ENCODE peak calls at places on chromosomes 13 and 19, in six cellular contexts. One of them, this sample, is unnamed.

GRCh38 chr19:50458396-50459066 is 17.8 kb upstream of the EMC10 start:
- DNase-seq in pancreas: no peak
- DNase-seq in astrocyte of the spinal cord: no peak
- DNase-seq in K562: no peak
- DNase-seq in cardiac fibroblast: peak
- DNase-seq in lower leg skin: no peak
- DNase-seq in this sample: no peak

GRCh38 chr13:45199716-45200115 is 1.1 kb downstream of the KCTD4 start:
- DNase-seq in K562: no peak
- DNase-seq in lower leg skin: no peak
- DNase-seq in cardiac fibroblast: no peak
- DNase-seq in astrocyte of the spinal cord: no peak
- DNase-seq in pancreas: no peak
- DNase-seq in this sample: no peak

GRCh38 chr19:11887247-11887617 is 350 bp upstream of the ZNF69 start:
- DNase-seq in lower leg skin: no peak
- DNase-seq in pancreas: no peak
- DNase-seq in K562: no peak
- DNase-seq in cardiac fibroblast: no peak
- DNase-seq in astrocyte of the spinal cord: no peak
- DNase-seq in this sample: no peak

GRCh38 chr19:37874784-37875183 is 31.6 kb downstream of the WDR87 start:
- DNase-seq in astrocyte of the spinal cord: no peak
- DNase-seq in lower leg skin: no peak
- DNase-seq in K562: no peak
- DNase-seq in pancreas: no peak
- DNase-seq in cardiac fibroblast: no peak
- DNase-seq in this sample: no peak

GRCh38 chr13:74288361-74288911 is 154.2 kb upstream of the KLF12 start:
- DNase-seq in cardiac fibroblast: peak
- DNase-seq in K562: no peak
- DNase-seq in pancreas: no peak
- DNase-seq in astrocyte of the spinal cord: peak
- DNase-seq in lower leg skin: peak
- DNase-seq in this sample: no peak

GRCh38 chr13:113537205-113537604 is 46.7 kb upstream of the DCUN1D2 start:
- DNase-seq in lower leg skin: peak
- DNase-seq in pancreas: no peak
- DNase-seq in astrocyte of the spinal cord: no peak
- DNase-seq in cardiac fibroblast: no peak
- DNase-seq in K562: no peak
- DNase-seq in this sample: no peak

GRCh38 chr19:28727133-28727834 is 485.7 kb downstream of the UQCRFS1 start:
- DNase-seq in pancreas: peak
- DNase-seq in cardiac fibroblast: peak
- DNase-seq in astrocyte of the spinal cord: no peak
- DNase-seq in K562: peak
- DNase-seq in lower leg skin: no peak
- DNase-seq in this sample: no peak

GRCh38 chr13:74005320-74006154 is 128.7 kb downstream of the KLF12 start:
- DNase-seq in K562: no peak
- DNase-seq in astrocyte of the spinal cord: no peak
- DNase-seq in cardiac fibroblast: no peak
- DNase-seq in pancreas: no peak
- DNase-seq in lower leg skin: no peak
- DNase-seq in this sample: no peak

GRCh38 chr19:57099199-57099661 is 20.6 kb upstream of the USP29 start:
- DNase-seq in cardiac fibroblast: peak
- DNase-seq in K562: peak
- DNase-seq in pancreas: peak
- DNase-seq in astrocyte of the spinal cord: no peak
- DNase-seq in lower leg skin: peak
- DNase-seq in this sample: peak

GRCh38 chr19:18860302-18860700 is 28.5 kb downstream of the UPF1 start:
- DNase-seq in lower leg skin: no peak
- DNase-seq in K562: no peak
- DNase-seq in astrocyte of the spinal cord: no peak
- DNase-seq in pancreas: no peak
- DNase-seq in cardiac fibroblast: no peak
- DNase-seq in this sample: no peak

GRCh38 chr19:19696386-19696785 is 27.7 kb downstream of the ZNF101 start:
- DNase-seq in pancreas: no peak
- DNase-seq in K562: no peak
- DNase-seq in lower leg skin: no peak
- DNase-seq in cardiac fibroblast: no peak
- DNase-seq in astrocyte of the spinal cord: no peak
- DNase-seq in this sample: no peak

GRCh38 chr19:11265785-11266236 is 3.5 kb upstream of the DOCK6 start:
- DNase-seq in astrocyte of the spinal cord: peak
- DNase-seq in lower leg skin: no peak
- DNase-seq in K562: peak
- DNase-seq in pancreas: peak
- DNase-seq in cardiac fibroblast: no peak
- DNase-seq in this sample: no peak

GRCh38 chr13:75792526-75793187 is 156.5 kb downstream of the LMO7 start:
- DNase-seq in pancreas: no peak
- DNase-seq in astrocyte of the spinal cord: no peak
- DNase-seq in lower leg skin: no peak
- DNase-seq in K562: no peak
- DNase-seq in cardiac fibroblast: peak
- DNase-seq in this sample: no peak

GRCh38 chr13:75789451-75790197 is 153.5 kb downstream of the LMO7 start:
- DNase-seq in K562: no peak
- DNase-seq in pancreas: no peak
- DNase-seq in astrocyte of the spinal cord: no peak
- DNase-seq in cardiac fibroblast: peak
- DNase-seq in lower leg skin: no peak
- DNase-seq in this sample: no peak

GRCh38 chr13:75787249-75787940 is 151.3 kb downstream of the LMO7 start:
- DNase-seq in astrocyte of the spinal cord: peak
- DNase-seq in pancreas: no peak
- DNase-seq in cardiac fibroblast: peak
- DNase-seq in K562: no peak
- DNase-seq in lower leg skin: no peak
- DNase-seq in this sample: no peak

GRCh38 chr13:75788494-75788991 is 152.4 kb downstream of the LMO7 start:
- DNase-seq in lower leg skin: no peak
- DNase-seq in pancreas: no peak
- DNase-seq in K562: no peak
- DNase-seq in cardiac fibroblast: peak
- DNase-seq in astrocyte of the spinal cord: peak
- DNase-seq in this sample: no peak

GRCh38 chr13:75790198-75790970 is 154.3 kb downstream of the LMO7 start:
- DNase-seq in lower leg skin: no peak
- DNase-seq in pancreas: no peak
- DNase-seq in astrocyte of the spinal cord: no peak
- DNase-seq in K562: no peak
- DNase-seq in cardiac fibroblast: no peak
- DNase-seq in this sample: no peak
- H3K4me3 ChIP-seq in lower leg skin: no peak
- H3K4me3 ChIP-seq in pancreas: no peak
- H3K4me3 ChIP-seq in astrocyte of the spinal cord: no peak
- H3K4me3 ChIP-seq in K562: no peak
- H3K4me3 ChIP-seq in cardiac fibroblast: no peak
- H3K4me3 ChIP-seq in this sample: no peak

GRCh38 chr13:36130168-36130541 is 1.0 kb downstream of the DCLK1 start:
- DNase-seq in K562: no peak
- DNase-seq in lower leg skin: no peak
- DNase-seq in astrocyte of the spinal cord: no peak
- DNase-seq in cardiac fibroblast: no peak
- DNase-seq in pancreas: no peak
- DNase-seq in this sample: peak

GRCh38 chr13:36131215-36131930 is at the start of gene DCLK1:
- DNase-seq in pancreas: no peak
- DNase-seq in lower leg skin: peak
- DNase-seq in cardiac fibroblast: peak
- DNase-seq in astrocyte of the spinal cord: peak
- DNase-seq in K562: no peak
- DNase-seq in this sample: peak

GRCh38 chr13:36129539-36129938 is 1.6 kb downstream of the DCLK1 start:
- DNase-seq in lower leg skin: no peak
- DNase-seq in astrocyte of the spinal cord: no peak
- DNase-seq in pancreas: no peak
- DNase-seq in cardiac fibroblast: no peak
- DNase-seq in K562: no peak
- DNase-seq in this sample: no peak

GRCh38 chr13:36131931-36132297 is 732 bp upstream of the DCLK1 start:
- DNase-seq in lower leg skin: no peak
- DNase-seq in K562: no peak
- DNase-seq in cardiac fibroblast: peak
- DNase-seq in pancreas: peak
- DNase-seq in astrocyte of the spinal cord: peak
- DNase-seq in this sample: no peak

DNA sequence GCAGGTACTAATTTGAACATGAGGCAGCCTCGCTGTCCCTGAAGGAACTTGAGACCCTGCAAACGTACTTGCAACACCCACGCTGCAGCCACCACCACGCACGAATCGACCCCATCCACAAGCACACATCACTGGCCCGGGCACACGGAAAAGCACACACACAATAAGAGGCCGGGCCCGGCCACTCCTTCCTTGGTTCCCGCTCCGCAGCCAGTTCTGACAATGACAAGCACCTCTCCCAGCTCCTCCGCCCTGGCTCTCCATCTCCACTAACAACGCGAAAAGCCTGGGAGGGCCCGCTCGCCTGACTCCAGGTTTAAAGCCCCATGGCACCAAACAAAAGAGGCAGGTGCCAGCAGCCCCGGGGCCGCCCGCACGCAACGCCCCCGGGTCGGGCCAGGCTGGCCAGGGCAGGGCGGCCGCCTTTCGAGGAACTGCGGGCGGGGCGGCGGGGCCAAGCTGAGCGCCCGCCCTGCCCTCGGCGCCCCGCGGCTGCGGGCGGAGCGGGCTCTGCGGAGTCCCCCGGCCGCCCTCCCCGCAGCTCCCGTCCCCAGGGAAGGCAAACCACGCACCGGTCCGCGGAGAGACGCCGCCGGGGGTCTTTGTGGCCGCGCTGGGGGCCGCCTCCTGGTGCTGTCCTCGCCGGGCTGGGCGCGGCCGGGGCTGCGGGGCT is 504 bp downstream of the DCLK1 start:
- DNase-seq in K562: no peak
- DNase-seq in astrocyte of the spinal cord: peak
- DNase-seq in lower leg skin: no peak
- DNase-seq in pancreas: no peak
- DNase-seq in cardiac fibroblast: peak
- DNase-seq in this sample: peak
- H3K4me3 ChIP-seq in K562: no peak
- H3K4me3 ChIP-seq in astrocyte of the spinal cord: peak
- H3K4me3 ChIP-seq in lower leg skin: peak
- H3K4me3 ChIP-seq in pancreas: peak
- H3K4me3 ChIP-seq in cardiac fibroblast: peak
- H3K4me3 ChIP-seq in this sample: peak

GRCh38 chr19:52988506-52988905 is 25.2 kb upstream of the ERVV-1 start:
- DNase-seq in pancreas: no peak
- DNase-seq in lower leg skin: no peak
- DNase-seq in K562: no peak
- DNase-seq in cardiac fibroblast: no peak
- DNase-seq in astrocyte of the spinal cord: no peak
- DNase-seq in this sample: no peak

GRCh38 chr19:52993342-52994178 is 20.2 kb upstream of the ERVV-1 start:
- DNase-seq in K562: peak
- DNase-seq in lower leg skin: peak
- DNase-seq in astrocyte of the spinal cord: peak
- DNase-seq in cardiac fibroblast: peak
- DNase-seq in pancreas: peak
- DNase-seq in this sample: peak

GRCh38 chr19:52992109-52993004 is 21.4 kb upstream of the ERVV-1 start:
- DNase-seq in K562: peak
- DNase-seq in pancreas: peak
- DNase-seq in cardiac fibroblast: peak
- DNase-seq in lower leg skin: peak
- DNase-seq in astrocyte of the spinal cord: peak
- DNase-seq in this sample: no peak

GRCh38 chr19:52991484-52991883 is 22.2 kb upstream of the ERVV-1 start:
- DNase-seq in astrocyte of the spinal cord: peak
- DNase-seq in pancreas: no peak
- DNase-seq in cardiac fibroblast: peak
- DNase-seq in lower leg skin: peak
- DNase-seq in K562: no peak
- DNase-seq in this sample: no peak

DNA sequence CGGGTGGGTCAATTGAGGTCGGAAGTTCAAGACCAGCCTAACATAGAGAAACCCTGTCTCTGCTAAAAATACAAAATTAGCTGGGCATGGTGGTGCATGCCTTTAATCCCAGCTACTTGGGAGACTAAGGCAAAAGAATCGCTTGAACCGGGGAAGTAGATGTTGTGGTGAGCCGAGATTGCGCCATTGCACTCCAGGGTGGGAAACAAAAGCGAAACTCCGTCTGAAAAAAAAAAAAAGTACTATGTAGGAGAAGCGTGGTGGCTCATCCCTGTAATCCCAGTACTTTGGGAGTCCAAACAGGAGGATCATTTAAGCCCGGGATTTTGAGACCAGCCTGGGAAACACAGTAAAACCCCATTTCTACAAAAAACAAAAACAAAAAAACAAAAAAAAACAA is 22.7 kb upstream of the ERVV-1 start:
- DNase-seq in lower leg skin: no peak
- DNase-seq in astrocyte of the spinal cord: no peak
- DNase-seq in pancreas: no peak
- DNase-seq in cardiac fibroblast: no peak
- DNase-seq in K562: no peak
- DNase-seq in this sample: no peak
- H3K4me3 ChIP-seq in lower leg skin: no peak
- H3K4me3 ChIP-seq in astrocyte of the spinal cord: no peak
- H3K4me3 ChIP-seq in pancreas: no peak
- H3K4me3 ChIP-seq in cardiac fibroblast: no peak
- H3K4me3 ChIP-seq in K562: no peak
- H3K4me3 ChIP-seq in this sample: no peak

GRCh38 chr19:35846038-35846668 is 6.2 kb downstream of the NPHS1 start:
- DNase-seq in astrocyte of the spinal cord: no peak
- DNase-seq in K562: no peak
- DNase-seq in lower leg skin: no peak
- DNase-seq in cardiac fibroblast: no peak
- DNase-seq in pancreas: peak
- DNase-seq in this sample: no peak
- H3K4me3 ChIP-seq in astrocyte of the spinal cord: no peak
- H3K4me3 ChIP-seq in K562: no peak
- H3K4me3 ChIP-seq in lower leg skin: no peak
- H3K4me3 ChIP-seq in cardiac fibroblast: no peak
- H3K4me3 ChIP-seq in pancreas: no peak
- H3K4me3 ChIP-seq in this sample: peak

This sample was measured in HAP-1.